ENCODE peak calls at places on chromosome 7, in nine cellular contexts. E, Y, R, M, W, U, F, B and J are unnamed samples.
A peak's percentile ranks its signal among the peaks of the same experiment; 100 is the strongest.

GRCh38 chr7:127903913-127904705 is 127.1 kb downstream of the LRRC4 start:
- DNase-seq in F (no peak), U (no peak), R (no peak), M (no peak), Y (no peak), E (no peak), B (no peak), W (no peak), J (no peak)

GRCh38 chr7:36208997-36209813 is 56.2 kb downstream of the EEPD1 start:
- DNase-seq in U (no peak), R (no peak), M (no peak), E (peak; percentile 34), F (no peak), B (no peak), W (no peak), Y (peak; percentile 38), J (no peak)

GRCh38 chr7:148609045-148609725 is 18.6 kb downstream of the C7orf33 start:
- DNase-seq in B (no peak), W (no peak), U (no peak), Y (no peak), E (no peak), R (no peak), M (no peak), F (no peak), J (no peak)

GRCh38 chr7:66296-66695 is 126.1 kb upstream of the FAM20C start:
- DNase-seq in F (no peak), E (no peak), Y (no peak), M (no peak), B (no peak), U (no peak), W (no peak), R (no peak), J (no peak)

GRCh38 chr7:134059921-134060320 is 67.2 kb upstream of the LRGUK start:
- DNase-seq in F (no peak), Y (no peak), M (no peak), W (no peak), U (no peak), E (no peak), B (no peak), R (no peak), J (no peak)

GRCh38 chr7:8177109-8177933 is 84.6 kb downstream of the ICA1 start:
- DNase-seq in Y (no peak), U (peak; percentile 35), E (no peak), B (no peak), W (peak; percentile 23), F (no peak), R (no peak), M (no peak), J (peak; percentile 69)

GRCh38 chr7:82595176-82595575 is 151.6 kb upstream of the CACNA2D1 start:
- DNase-seq in E (no peak), Y (no peak), F (no peak), W (no peak), B (no peak), R (no peak), U (no peak), M (peak; percentile 56), J (no peak)

GRCh38 chr7:99252166-99252895 is 20.3 kb upstream of the MYH16 start:
- DNase-seq in E (no peak), Y (no peak), R (no peak), B (no peak), F (no peak), U (no peak), M (no peak), W (no peak), J (no peak)

GRCh38 chr7:83161851-83162401 is 758 bp downstream of the PCLO start:
- DNase-seq in W (no peak), Y (no peak), B (no peak), F (no peak), R (no peak), M (no peak), U (no peak), E (no peak), J (no peak)

GRCh38 chr7:151628846-151629604 is 109.3 kb upstream of the RHEB start:
- DNase-seq in R (no peak), B (no peak), Y (no peak), F (no peak), M (no peak), W (no peak), U (no peak), E (no peak), J (no peak)

GRCh38 chr7:81744389-81744788 is 25.5 kb downstream of the HGF start:
- DNase-seq in U (no peak), M (no peak), B (no peak), Y (no peak), F (no peak), E (no peak), R (no peak), W (no peak), J (no peak)

GRCh38 chr7:19587291-19587690 is 121.5 kb downstream of the POLR1F start:
- DNase-seq in E (peak; percentile 18), R (no peak), M (no peak), F (peak; percentile 23), Y (no peak), U (no peak), W (no peak), B (no peak), J (no peak)

GRCh38 chr7:106283831-106284515 is 810 bp downstream of the NAMPT start:
- DNase-seq in M (peak; percentile 27), B (peak; percentile 53), U (peak; percentile 48), E (peak; percentile 46), W (peak; percentile 57), F (no peak), R (peak; percentile 27), Y (peak; percentile 72), J (peak; percentile 84)

GRCh38 chr7:114789942-114790341 is 132.0 kb upstream of the MDFIC start:
- DNase-seq in B (no peak), R (no peak), U (no peak), M (no peak), F (no peak), Y (peak; percentile 58), W (no peak), E (peak; percentile 75), J (no peak)

GRCh38 chr7:81367335-81367801 is 402.5 kb downstream of the HGF start:
- DNase-seq in M (no peak), E (peak; percentile 40), F (no peak), B (no peak), U (no peak), W (no peak), Y (peak; percentile 58), R (no peak), J (no peak)

GRCh38 chr7:46486264-46487206 is 565.5 kb upstream of the IGFBP3 start:
- DNase-seq in M (no peak), Y (peak; percentile 90), B (peak; percentile 13), W (no peak), E (peak; percentile 91), R (no peak), F (no peak), U (no peak), J (no peak)

GRCh38 chr7:81430150-81430549 is 339.7 kb downstream of the HGF start:
- DNase-seq in F (no peak), U (no peak), M (no peak), W (no peak), Y (no peak), E (peak; percentile 15), R (no peak), B (no peak), J (no peak)

GRCh38 chr7:150450491-150450992 is at the start of gene GIMAP8:
- DNase-seq in U (peak; percentile 64), W (peak; percentile 75), R (peak; percentile 59), B (peak; percentile 80), E (no peak), F (no peak), Y (no peak), M (no peak), J (no peak)

GRCh38 chr7:134315679-134316538 is 821 bp downstream of the SLC35B4 start:
- DNase-seq in Y (peak; percentile 42), B (no peak), U (no peak), R (peak; percentile 22), W (no peak), F (no peak), M (no peak), E (peak; percentile 15), J (no peak)

GRCh38 chr7:128459394-128459878 is 3.8 kb downstream of the HILPDA start:
- DNase-seq in W (peak; percentile 80), R (peak; percentile 74), Y (peak; percentile 63), M (no peak), E (peak; percentile 76), B (no peak), F (peak; percentile 45), U (peak; percentile 70), J (peak; percentile 79)

GRCh38 chr7:156621628-156622027 is 18.9 kb upstream of the RNF32 start:
- DNase-seq in R (no peak), E (no peak), W (no peak), U (no peak), B (no peak), M (no peak), Y (no peak), F (no peak), J (no peak)

GRCh38 chr7:26440993-26441636 is 149.5 kb downstream of the SNX10 start:
- DNase-seq in E (no peak), R (no peak), W (no peak), U (peak; percentile 33), F (no peak), B (no peak), M (peak; percentile 20), Y (no peak), J (no peak)

GRCh38 chr7:66013938-66014337 is 31.9 kb upstream of the GUSB start:
- DNase-seq in Y (peak; percentile 60), E (peak; percentile 30), B (peak; percentile 22), R (no peak), U (peak; percentile 18), W (no peak), F (peak; percentile 23), M (no peak), J (peak; percentile 35)

GRCh38 chr7:52758337-52758736 is 277.1 kb upstream of the POM121L12 start:
- DNase-seq in U (no peak), E (no peak), F (no peak), W (no peak), M (no peak), R (no peak), B (no peak), Y (no peak), J (no peak)

GRCh38 chr7:94414481-94414880 is 19.8 kb downstream of the COL1A2 start:
- DNase-seq in Y (peak; percentile 74), M (no peak), R (no peak), E (no peak), B (no peak), F (no peak), U (no peak), W (no peak), J (no peak)

GRCh38 chr7:25303380-25304321 is 75.4 kb upstream of the NPVF start:
- DNase-seq in F (peak; percentile 87), W (no peak), E (no peak), M (no peak), B (no peak), R (no peak), U (no peak), Y (peak; percentile 15), J (no peak)

GRCh38 chr7:72326365-72326764 is 85.8 kb downstream of the CALN1 start:
- DNase-seq in W (no peak), B (no peak), Y (peak; percentile 78), U (no peak), M (no peak), R (no peak), F (no peak), E (peak; percentile 40), J (no peak)

GRCh38 chr7:51234139-51234538 is 82.5 kb downstream of the COBL start:
- DNase-seq in W (no peak), Y (no peak), R (no peak), U (no peak), B (peak; percentile 29), E (no peak), M (no peak), F (no peak), J (no peak)

GRCh38 chr7:118003438-118003837 is 130.2 kb upstream of the CTTNBP2 start:
- DNase-seq in Y (no peak), M (no peak), W (no peak), B (no peak), E (no peak), U (peak; percentile 7), F (no peak), R (no peak), J (no peak)